ENCODE peak calls at places on chromosomes 11 and 22, in seven cellular contexts. L is right cardiac atrium; C is M059J; H is A549; D is EL; J is stimulated activated CD4-positive, alpha-beta T cell treated with anti-CD3 and anti-CD28 coated beads, Interleukin-1b, Interleukin-23, amount 100 ng/mL, for 24 hours; K is stimulated activated naive CD8-positive, alpha-beta T cell treated with anti-CD3 and anti-CD28 coated beads, Interleukin-15, Interleukin-2, amounts not matched to agents 100 U/mL and 50 U/mL, for 24 hours. A is an unnamed sample.

GRCh38 chr11:111531687-111532364 is 8.7 kb upstream of the LAYN start:
- DNase-seq in L (no peak), C (peak), H (peak), D (peak), J (peak), K (peak), A (no peak)

GRCh38 chr11:80521592-80521991 is 1080.8 kb upstream of the TENM4 start:
- DNase-seq in L (no peak), C (peak), H (no peak), D (no peak), J (no peak), K (no peak), A (no peak)

GRCh38 chr11:2770556-2771301 is 70.9 kb upstream of the KCNQ1OT1 start:
- DNase-seq in L (no peak), C (no peak), H (no peak), D (no peak), J (no peak), K (no peak), A (peak)

GRCh38 chr11:43376594-43376993 is 17.9 kb downstream of the TTC17 start:
- DNase-seq in L (no peak), C (peak), H (peak), D (peak), J (no peak), K (no peak), A (no peak)

GRCh38 chr11:35844579-35844978 is 99.3 kb upstream of the LDLRAD3 start:
- DNase-seq in L (no peak), C (no peak), H (no peak), D (no peak), J (no peak), K (no peak), A (no peak)

GRCh38 chr22:21917206-21917958 is 35.3 kb downstream of the PPM1F start:
- DNase-seq in L (peak), C (no peak), H (no peak), D (no peak), J (no peak), K (no peak), A (no peak)

GRCh38 chr11:64934765-64935633 is 694 bp downstream of the GPHA2 start:
- DNase-seq in L (no peak), C (no peak), H (no peak), D (no peak), J (no peak), K (no peak), A (no peak)

GRCh38 chr11:77191823-77192495 is 63.9 kb downstream of the MYO7A start:
- DNase-seq in L (peak), C (no peak), H (peak), D (peak), J (peak), K (peak), A (peak)

GRCh38 chr11:73469401-73469800 is 93.2 kb downstream of the RELT start:
- DNase-seq in L (peak), C (no peak), H (no peak), D (no peak), J (no peak), K (no peak), A (no peak)

GRCh38 chr11:15783619-15784018 is 572.7 kb downstream of the SOX6 start:
- DNase-seq in L (no peak), C (no peak), H (no peak), D (no peak), J (no peak), K (no peak), A (no peak)

GRCh38 chr11:7511405-7511804 is 2.4 kb upstream of the PPFIBP2 start:
- DNase-seq in L (peak), C (no peak), H (no peak), D (no peak), J (no peak), K (peak), A (no peak)

GRCh38 chr11:11137339-11137738 is 215.7 kb downstream of the CSNK2A3 start:
- DNase-seq in L (no peak), C (no peak), H (no peak), D (no peak), J (no peak), K (no peak), A (no peak)

GRCh38 chr11:83087035-83087434 is 15.3 kb upstream of the RAB30 start:
- DNase-seq in L (no peak), C (peak), H (peak), D (no peak), J (no peak), K (no peak), A (no peak)

GRCh38 chr22:46076651-46077339 is 73.5 kb upstream of the PPARA start:
- DNase-seq in L (peak), C (peak), H (peak), D (peak), J (no peak), K (no peak), A (peak)

GRCh38 chr11:60772666-60773065 is 12.5 kb upstream of the MS4A10 start:
- DNase-seq in L (no peak), C (no peak), H (no peak), D (no peak), J (no peak), K (no peak), A (no peak)

GRCh38 chr11:31816467-31817053 is 5.4 kb upstream of the PAX6 start:
- DNase-seq in L (no peak), C (peak), H (no peak), D (no peak), J (no peak), K (no peak), A (no peak)

GRCh38 chr11:1673841-1674193 is 23.2 kb upstream of the KRTAP5-6 start:
- DNase-seq in L (no peak), C (no peak), H (no peak), D (no peak), J (no peak), K (no peak), A (no peak)

GRCh38 chr11:92453055-92453454 is 228.4 kb downstream of the FAT3 start:
- DNase-seq in L (no peak), C (peak), H (no peak), D (peak), J (no peak), K (no peak), A (no peak)

GRCh38 chr22:30212996-30213441 is 33.5 kb downstream of the LIF start:
- DNase-seq in L (no peak), C (no peak), H (no peak), D (peak), J (no peak), K (no peak), A (no peak)